ENCODE peak calls at places on chromosome 11, in six cellular contexts. Y is hepatocyte, T is Panc1, P is MCF 10A, C is omental fat pad, Q is breast epithelium. A is an unnamed sample.

GRCh38 chr11:30326114-30326783 is 3.3 kb downstream of the ARL14EP start:
- DNase-seq in Y (no peak), T (no peak), P (no peak), C (no peak), Q (no peak), A (no peak)

GRCh38 chr11:95119361-95120060 is 29.9 kb downstream of the ENDOD1 start:
- DNase-seq in Y (no peak), T (no peak), P (peak), C (no peak), Q (peak), A (no peak)

GRCh38 chr11:66368484-66368883 is 3.1 kb downstream of the SLC29A2 start:
- DNase-seq in Y (peak), T (no peak), P (no peak), C (no peak), Q (no peak), A (peak)

GRCh38 chr11:93648168-93648567 is 13.3 kb upstream of the CEP295 start:
- DNase-seq in Y (peak), T (no peak), P (peak), C (no peak), Q (no peak), A (no peak)

GRCh38 chr11:6703247-6704063 is 20.3 kb upstream of the MRPL17 start:
- DNase-seq in Y (peak), T (no peak), P (peak), C (no peak), Q (peak), A (no peak)

GRCh38 chr11:69311767-69312385 is 17.9 kb downstream of the MYEOV start:
- DNase-seq in Y (peak), T (no peak), P (no peak), C (no peak), Q (no peak), A (peak)

GRCh38 chr11:65452806-65453490 is 30.4 kb downstream of the NEAT1 start:
- DNase-seq in Y (no peak), T (no peak), P (peak), C (no peak), Q (no peak), A (no peak)

GRCh38 chr11:64916040-64916847 is 765 bp downstream of the ATG2A start:
- DNase-seq in Y (peak), T (peak), P (peak), C (no peak), Q (peak), A (no peak)

GRCh38 chr11:6745018-6745417 is 26.8 kb downstream of the OR2AG2 start:
- DNase-seq in Y (no peak), T (no peak), P (no peak), C (no peak), Q (no peak), A (no peak)

GRCh38 chr11:116702772-116703360 is 69.9 kb downstream of the BUD13 start:
- DNase-seq in Y (no peak), T (no peak), P (no peak), C (no peak), Q (no peak), A (no peak)

GRCh38 chr11:129023968-129024676 is 81.5 kb upstream of the TP53AIP1 start:
- DNase-seq in Y (peak), T (no peak), P (peak), C (no peak), Q (peak), A (no peak)

GRCh38 chr11:16925495-16926065 is 88.6 kb downstream of the PLEKHA7 start:
- DNase-seq in Y (peak), T (no peak), P (peak), C (no peak), Q (peak), A (no peak)

GRCh38 chr11:39221739-39222138 is 2237.7 kb downstream of the LRRC4C start:
- DNase-seq in Y (no peak), T (no peak), P (no peak), C (no peak), Q (no peak), A (no peak)

GRCh38 chr11:68021167-68021787 is 9.2 kb upstream of the NDUFS8 start:
- DNase-seq in Y (peak), T (no peak), P (peak), C (no peak), Q (no peak), A (no peak)

GRCh38 chr11:19216709-19217374 is 15.1 kb upstream of the CSRP3 start:
- DNase-seq in Y (no peak), T (no peak), P (peak), C (no peak), Q (no peak), A (no peak)

GRCh38 chr11:86978756-86979608 is 23.8 kb upstream of the FZD4 start:
- DNase-seq in Y (peak), T (no peak), P (peak), C (no peak), Q (no peak), A (no peak)

GRCh38 chr11:83033367-83033766 is 38.3 kb downstream of the RAB30 start:
- DNase-seq in Y (no peak), T (no peak), P (no peak), C (no peak), Q (no peak), A (no peak)

GRCh38 chr11:67369801-67370284 is 3.6 kb downstream of the CLCF1 start:
- DNase-seq in Y (peak), T (no peak), P (no peak), C (no peak), Q (no peak), A (no peak)

GRCh38 chr11:58998480-58999290 is 59.4 kb downstream of the GLYATL1 start:
- DNase-seq in Y (peak), T (no peak), P (no peak), C (no peak), Q (no peak), A (no peak)

GRCh38 chr11:71212871-71213559 is 39.4 kb downstream of the SHANK2 start:
- DNase-seq in Y (peak), T (no peak), P (no peak), C (no peak), Q (no peak), A (peak)

GRCh38 chr11:96317985-96318384 is 25.0 kb downstream of the MAML2 start:
- DNase-seq in Y (no peak), T (no peak), P (no peak), C (no peak), Q (no peak), A (no peak)

GRCh38 chr11:120627535-120628163 is 116.1 kb downstream of the GRIK4 start:
- DNase-seq in Y (no peak), T (no peak), P (no peak), C (no peak), Q (no peak), A (no peak)

DNA sequence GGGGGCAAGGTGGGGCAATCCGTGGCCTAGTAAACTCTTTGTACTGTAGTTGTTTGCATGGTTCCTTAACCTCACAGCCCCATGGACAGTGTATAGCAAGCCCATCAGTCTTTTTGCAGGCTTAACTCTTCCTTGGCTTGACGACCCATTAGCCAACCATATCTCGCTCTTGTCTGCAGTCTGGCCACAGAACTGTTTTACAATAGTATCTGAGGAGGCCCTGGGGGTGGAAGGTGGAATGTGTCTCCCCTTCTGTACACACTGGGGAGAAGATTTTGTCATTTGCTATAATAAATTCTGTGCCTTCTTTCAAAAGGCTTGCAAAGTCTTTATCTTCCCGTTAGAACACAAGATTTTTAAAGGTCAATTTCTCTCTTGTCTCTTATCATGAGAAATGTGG is 190.3 kb upstream of the NARS2 start:
- DNase-seq in Y (no peak), T (no peak), P (no peak), C (no peak), Q (no peak), A (no peak)
- TF ChIP-seq CTCF in Y (no peak), T (no peak), P (no peak), C (no peak), Q (no peak), A (no peak)

GRCh38 chr11:72904016-72904415 is 89.8 kb downstream of the ATG16L2 start:
- DNase-seq in Y (no peak), T (no peak), P (no peak), C (no peak), Q (no peak), A (no peak)
- TF ChIP-seq CTCF in Y (no peak), T (no peak), P (no peak), C (no peak), Q (no peak), A (no peak)

DNA sequence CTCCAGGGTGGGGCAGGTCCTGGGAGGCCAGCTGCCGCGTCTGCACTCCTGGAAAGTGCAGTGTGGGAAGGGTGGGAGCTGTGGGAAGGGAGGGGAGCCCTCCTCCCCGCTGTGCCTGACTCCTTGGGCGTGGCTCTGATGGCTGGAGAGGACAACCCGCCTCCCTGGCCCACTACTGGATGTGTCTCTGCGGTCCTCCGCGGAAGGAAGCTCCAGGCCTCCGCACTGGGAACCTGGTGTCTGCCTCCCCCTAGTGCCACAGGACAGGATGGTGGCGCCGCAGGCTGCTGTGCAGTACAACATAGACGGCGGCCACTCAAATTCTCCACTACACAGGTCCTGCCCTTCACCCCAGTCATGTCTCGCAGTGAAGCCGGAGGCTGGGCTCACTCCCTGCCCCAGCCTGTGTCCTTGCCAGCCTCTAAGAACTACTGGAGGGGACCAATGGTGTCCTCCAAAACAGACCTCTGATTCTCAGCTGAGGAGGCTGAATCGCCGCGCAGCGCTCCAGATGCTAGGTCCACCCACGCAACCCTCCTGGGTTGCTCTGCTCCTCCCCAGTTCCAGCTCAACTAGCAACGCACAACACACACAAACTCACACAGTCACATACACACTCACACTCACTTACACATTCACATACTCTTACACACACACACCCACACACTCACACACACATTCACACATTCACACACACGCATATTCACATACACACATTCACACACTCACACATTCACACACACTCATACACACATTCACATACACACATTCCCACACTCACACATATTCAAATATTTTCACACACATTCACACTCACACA is 12.4 kb upstream of the DSCAML1 start:
- DNase-seq in Y (peak), T (no peak), P (peak), C (no peak), Q (peak), A (peak)
- TF ChIP-seq CTCF in Y (peak), T (peak), P (peak), C (no peak), Q (peak), A (peak)

DNA sequence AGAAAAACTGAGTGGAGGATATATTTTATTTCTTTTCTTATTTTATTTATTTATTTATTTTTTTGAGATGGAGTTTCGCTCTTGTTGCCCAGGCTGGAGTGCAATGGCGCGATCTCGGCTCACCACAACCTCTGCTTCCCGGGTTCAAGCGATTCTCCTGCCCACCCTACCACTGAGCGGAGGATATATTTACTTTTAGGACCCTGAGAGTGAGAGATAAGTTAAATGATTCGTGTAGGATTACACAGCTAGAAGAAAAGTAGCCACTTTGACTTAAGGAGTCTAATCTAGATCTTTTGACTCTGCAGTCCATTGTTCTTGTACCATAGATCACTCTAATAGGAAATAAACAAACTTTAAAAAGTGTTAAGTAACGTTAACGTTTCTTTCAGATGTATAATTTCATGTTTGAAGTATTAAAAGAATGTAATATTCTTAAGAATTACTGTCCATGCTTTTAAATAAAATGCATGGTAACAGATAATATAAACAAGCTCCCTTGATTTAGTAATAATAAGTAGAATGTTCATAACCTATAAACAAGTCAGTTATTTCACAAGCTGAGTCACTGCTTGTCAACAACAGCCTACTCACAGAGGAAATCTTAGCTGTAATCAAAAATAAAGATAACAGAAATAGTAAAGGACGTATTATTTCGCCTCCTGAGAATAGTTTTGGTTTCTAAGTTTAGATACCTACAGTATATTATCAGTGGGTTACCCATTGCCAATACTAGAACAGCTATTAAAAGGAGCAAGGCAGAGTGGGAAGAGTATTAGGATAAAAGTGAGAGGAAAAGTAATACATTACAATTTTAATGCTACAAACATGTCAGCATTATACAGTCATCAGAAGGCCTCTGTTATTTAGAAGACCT is 18.6 kb downstream of the USP47 start:
- DNase-seq in Y (no peak), T (no peak), P (peak), C (no peak), Q (no peak), A (no peak)
- TF ChIP-seq CTCF in Y (no peak), T (no peak), P (no peak), C (no peak), Q (no peak), A (no peak)

GRCh38 chr11:1946812-1947480 is at the start of gene MRPL23:
- DNase-seq in Y (no peak), T (no peak), P (no peak), C (no peak), Q (no peak), A (no peak)
- TF ChIP-seq CTCF in Y (no peak), T (no peak), P (no peak), C (no peak), Q (no peak), A (no peak)

DNA sequence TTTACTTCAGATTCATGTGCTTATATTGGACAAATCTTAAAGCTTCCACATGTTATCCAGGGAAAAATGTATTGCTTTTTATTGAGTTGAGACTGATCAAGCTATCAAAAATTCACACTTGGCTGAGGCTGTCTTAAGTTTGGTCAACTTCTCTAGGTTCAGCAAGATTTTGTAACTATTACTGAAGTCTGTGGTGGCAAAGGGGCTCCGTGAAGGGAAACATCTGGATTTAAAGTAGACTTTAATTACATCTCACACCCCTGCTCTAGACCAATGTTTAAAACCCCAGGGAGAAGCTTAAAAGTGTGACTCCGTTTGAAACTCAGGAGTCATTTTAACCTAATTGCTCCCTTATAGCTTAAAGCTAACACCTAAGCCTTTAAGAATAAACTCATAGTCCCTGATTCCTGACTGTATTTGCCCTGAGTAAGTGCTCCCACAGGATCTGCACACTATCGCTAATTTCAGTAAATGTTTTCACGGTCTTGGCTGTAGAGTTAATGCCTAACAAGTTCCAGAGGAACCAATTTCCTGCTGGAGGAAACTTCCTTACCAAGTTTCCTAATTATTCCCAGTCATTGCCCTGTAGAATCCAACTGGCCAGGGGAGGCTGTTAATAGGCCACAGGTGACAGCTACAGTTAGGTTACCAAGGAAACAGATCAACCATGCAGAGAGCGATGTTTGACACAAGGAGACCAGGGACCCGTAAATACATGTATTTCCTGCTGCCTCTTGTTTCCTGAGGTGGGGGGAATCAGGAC is 40.5 kb downstream of the OR10A6 start:
- DNase-seq in Y (no peak), T (no peak), P (no peak), C (no peak), Q (no peak), A (no peak)
- TF ChIP-seq CTCF in Y (no peak), T (no peak), P (no peak), C (no peak), Q (no peak), A (no peak)